ENCODE peak calls at places on chromosomes 6 and 20, in six cellular contexts. B, X, U, G, A and K are unnamed samples. For H3K36me3, the result is how much of the 10 kb centered on the place peaks cover.

GRCh38 chr20:7015257-7015656 is 247.8 kb downstream of the BMP2 start:
- DNase-seq in B (no peak), X (no peak), U (no peak), G (no peak), A (no peak), K (no peak)

GRCh38 chr6:41430875-41431274 is 95.5 kb downstream of the NCR2 start:
- DNase-seq in B (no peak), X (no peak), U (peak), G (peak), A (no peak), K (no peak)

GRCh38 chr6:44475417-44475778 is 87.9 kb downstream of the CDC5L start:
- DNase-seq in B (no peak), X (no peak), U (no peak), G (no peak), A (no peak), K (no peak)

GRCh38 chr20:12925214-12925755 is 83.5 kb upstream of the SPTLC3 start:
- DNase-seq in B (peak), X (peak), U (peak), G (peak), A (peak), K (no peak)

GRCh38 chr20:47311211-47311610 is 45.3 kb downstream of the ZMYND8 start:
- DNase-seq in B (no peak), X (no peak), U (no peak), G (no peak), A (no peak), K (peak)

GRCh38 chr6:157614026-157614484 is 209.0 kb upstream of the SNX9 start:
- DNase-seq in B (no peak), X (no peak), U (no peak), G (peak), A (no peak), K (no peak)

GRCh38 chr20:24981750-24982149 is 10.8 kb downstream of the APMAP start:
- DNase-seq in B (no peak), X (no peak), U (no peak), G (no peak), A (no peak), K (peak)

GRCh38 chr6:125104425-125104824 is 49.1 kb upstream of the TPD52L1 start:
- DNase-seq in B (no peak), X (no peak), U (peak), G (peak), A (peak), K (no peak)

GRCh38 chr6:26332408-26332807 is 32.6 kb upstream of the BTN3A2 start:
- DNase-seq in B (no peak), X (no peak), U (no peak), G (no peak), A (no peak), K (no peak)
- H3K27ac ChIP-seq in B (no peak), X (no peak), U (no peak), G (no peak), A (no peak), K (no peak)

GRCh38 chr20:17629678-17630089 is 52.4 kb downstream of the RRBP1 start:
- DNase-seq in B (no peak), X (no peak), U (no peak), G (no peak), A (no peak), K (no peak)

GRCh38 chr20:17629025-17629424 is 53.0 kb downstream of the RRBP1 start:
- DNase-seq in B (no peak), X (no peak), U (no peak), G (no peak), A (no peak), K (no peak)

GRCh38 chr20:17631576-17632319 is 50.3 kb downstream of the RRBP1 start:
- DNase-seq in B (no peak), X (no peak), U (no peak), G (no peak), A (no peak), K (no peak)

GRCh38 chr20:17630806-17631195 is 51.2 kb downstream of the RRBP1 start:
- DNase-seq in B (no peak), X (no peak), U (no peak), G (no peak), A (no peak), K (no peak)

DNA sequence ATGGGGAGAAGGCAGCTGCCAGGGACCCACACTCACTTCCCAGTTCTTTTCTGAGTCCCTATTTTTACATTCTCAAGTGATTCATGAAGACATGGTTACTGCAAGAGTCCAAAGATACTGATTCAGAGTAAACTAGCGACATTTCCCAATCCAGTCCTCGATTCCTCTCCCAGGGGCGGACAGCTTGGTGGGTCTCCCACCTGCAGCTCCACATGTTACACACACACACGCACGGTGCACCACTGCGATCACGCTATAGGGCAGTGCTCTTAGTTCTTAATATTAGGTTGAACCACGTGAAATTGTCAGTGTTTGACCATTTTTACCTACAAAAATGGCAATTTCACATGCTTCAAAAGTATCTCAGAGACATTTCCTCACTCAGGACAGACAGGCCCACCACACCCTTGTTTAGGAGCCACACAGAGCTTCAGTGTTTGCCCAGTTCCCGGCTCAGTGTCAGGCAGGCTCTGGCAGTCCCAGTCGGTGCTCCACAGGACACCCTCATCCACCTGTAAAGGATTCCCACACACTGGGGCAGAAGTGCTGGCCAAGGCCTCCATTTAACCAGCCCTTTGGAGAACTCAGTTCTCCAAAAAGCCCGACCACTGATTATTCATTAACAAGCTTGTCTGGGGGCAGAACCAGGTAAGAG is 51.8 kb downstream of the RRBP1 start:
- DNase-seq in B (no peak), X (no peak), U (no peak), G (no peak), A (no peak), K (no peak)
- H3K36me3 ChIP-seq in B (under half), X (under half), U (half or more), G (under half), A (under half), K (half or more)

GRCh38 chr20:3783516-3784225 is 2.4 kb upstream of the SPEF1 start:
- DNase-seq in B (no peak), X (peak), U (no peak), G (no peak), A (no peak), K (no peak)
- H3K4me3 ChIP-seq in B (no peak), X (peak), U (no peak), G (no peak), A (no peak), K (peak)

DNA sequence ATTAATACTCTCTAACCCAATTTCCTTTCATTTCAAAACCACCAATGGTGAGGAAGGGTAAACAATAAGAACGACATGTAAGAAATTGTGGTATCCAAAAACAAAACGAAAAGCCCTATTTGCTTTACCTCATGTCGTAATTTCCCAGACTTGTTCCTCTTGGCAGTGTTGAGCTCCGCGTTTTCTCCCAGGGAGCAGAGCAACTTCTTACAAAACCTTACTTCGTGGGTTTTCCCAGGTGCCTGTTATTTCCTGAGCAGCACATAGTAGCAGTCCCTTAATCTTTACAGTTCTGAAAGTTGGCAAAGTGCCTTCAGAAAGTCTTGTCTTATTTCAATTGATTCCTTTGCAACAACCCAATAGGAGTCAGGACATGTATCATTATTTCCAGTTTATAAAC is 207.9 kb upstream of the MARCKS start:
- DNase-seq in B (no peak), X (no peak), U (peak), G (peak), A (no peak), K (no peak)
- H3K27ac ChIP-seq in B (no peak), X (peak), U (no peak), G (peak), A (no peak), K (no peak)

GRCh38 chr20:45810191-45810590 is 2.3 kb upstream of the UBE2C start:
- DNase-seq in B (no peak), X (no peak), U (no peak), G (no peak), A (no peak), K (no peak)

GRCh38 chr20:45814314-45814713 is 1.9 kb downstream of the UBE2C start:
- DNase-seq in B (no peak), X (no peak), U (no peak), G (no peak), A (no peak), K (no peak)

GRCh38 chr20:45813489-45813888 is 1.0 kb downstream of the UBE2C start:
- DNase-seq in B (no peak), X (no peak), U (no peak), G (no peak), A (no peak), K (no peak)

GRCh38 chr20:45812157-45813005 is at the start of gene UBE2C:
- DNase-seq in B (peak), X (peak), U (peak), G (peak), A (peak), K (peak)

DNA sequence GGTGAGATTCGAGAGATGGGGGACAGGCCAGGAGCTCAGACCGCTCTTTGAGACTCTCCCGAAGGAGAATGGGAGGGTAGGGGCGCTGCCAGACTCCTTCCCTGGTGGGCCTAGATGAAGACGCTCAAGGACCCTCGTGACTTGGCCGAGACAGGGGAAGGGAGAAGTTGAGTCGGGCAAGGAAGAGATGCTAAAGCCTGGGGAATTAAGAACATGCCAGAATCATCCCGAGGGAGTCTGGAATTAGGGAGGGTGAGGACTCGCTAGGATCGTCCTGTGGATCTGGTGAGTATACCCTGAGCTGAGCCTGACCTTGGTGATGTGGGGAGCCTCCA is 529 bp downstream of the UBE2C start:
- DNase-seq in B (no peak), X (no peak), U (no peak), G (no peak), A (no peak), K (no peak)
- H3K36me3 ChIP-seq in B (under half), X (under half), U (under half), G (under half), A (under half), K (under half)

GRCh38 chr20:4488407-4489339 is 233.0 kb upstream of the PRND start:
- DNase-seq in B (no peak), X (no peak), U (peak), G (peak), A (no peak), K (no peak)

GRCh38 chr20:4493386-4493785 is 228.3 kb upstream of the PRND start:
- DNase-seq in B (no peak), X (no peak), U (no peak), G (no peak), A (no peak), K (no peak)

GRCh38 chr20:4491643-4492042 is 230.1 kb upstream of the PRND start:
- DNase-seq in B (no peak), X (no peak), U (no peak), G (no peak), A (no peak), K (no peak)

GRCh38 chr20:4490045-4490444 is 231.7 kb upstream of the PRND start:
- DNase-seq in B (no peak), X (no peak), U (no peak), G (no peak), A (no peak), K (no peak)

DNA sequence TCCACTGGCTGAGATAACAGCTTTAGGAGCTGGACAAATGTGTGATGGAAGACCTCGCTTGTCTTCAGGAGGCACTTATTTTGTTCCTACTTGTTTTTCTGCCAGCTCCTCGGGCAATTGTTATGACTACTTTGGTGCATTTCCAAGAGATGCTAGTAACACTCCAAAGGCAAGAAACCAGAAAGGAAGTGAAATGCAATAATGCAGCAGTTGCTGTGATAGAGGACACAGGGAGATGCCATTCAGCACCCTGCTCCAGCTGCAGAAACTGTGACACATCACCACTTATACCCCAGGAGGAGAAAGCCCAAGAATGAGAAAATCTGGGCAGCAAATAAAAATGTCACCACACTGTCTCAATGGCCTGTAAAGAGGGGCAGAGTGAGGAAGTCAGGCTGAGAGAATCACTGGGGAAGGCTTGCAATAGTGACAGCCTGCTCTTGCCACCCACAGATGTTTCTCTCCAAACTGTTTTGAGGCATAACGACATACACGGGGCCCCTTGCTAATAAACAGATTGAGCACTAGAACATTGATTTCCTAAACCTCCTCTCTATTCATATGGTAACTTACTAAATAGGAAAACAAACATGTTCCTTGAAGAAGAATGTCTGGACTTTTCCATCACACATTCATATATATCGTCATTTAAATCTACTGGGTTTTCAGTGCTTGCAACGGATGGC is 231.0 kb upstream of the PRND start:
- DNase-seq in B (no peak), X (no peak), U (no peak), G (peak), A (no peak), K (no peak)
- H3K4me3 ChIP-seq in B (no peak), X (no peak), U (no peak), G (no peak), A (no peak), K (no peak)

GRCh38 chr20:57393321-57394086 is 2.3 kb downstream of the RBM38 start:
- DNase-seq in B (no peak), X (no peak), U (peak), G (no peak), A (no peak), K (no peak)
- H3K27ac ChIP-seq in B (no peak), X (peak), U (no peak), G (peak), A (no peak), K (peak)